ENCODE peak calls at places on chromosome 18, in four cellular contexts. Q is IMR-90, M is GM23338, E is HCT116. I is an unnamed sample. For H4K20me1, the result is how much of the 10 kb centered on the place peaks cover.

GRCh38 chr18:79708412-79708811 is 28.8 kb downstream of the CTDP1 start:
- DNase-seq in M (no peak), Q (no peak), E (no peak), I (no peak)

GRCh38 chr18:50853863-50854271 is 25.1 kb upstream of the ME2 start:
- DNase-seq in Q (peak), M (no peak), E (no peak), I (no peak)

GRCh38 chr18:44654555-44654954 is 26.1 kb upstream of the SETBP1 start:
- DNase-seq in M (no peak), Q (peak), E (no peak), I (no peak)

GRCh38 chr18:26040051-26040656 is 50.3 kb downstream of the SS18 start:
- DNase-seq in Q (no peak), M (no peak), E (no peak), I (no peak)

GRCh38 chr18:40413160-40413559 is 1541.9 kb upstream of the PIK3C3 start:
- DNase-seq in M (peak), E (no peak), Q (peak), I (no peak)

GRCh38 chr18:44696892-44697291 is 16.2 kb downstream of the SETBP1 start:
- DNase-seq in Q (no peak), E (no peak), M (no peak), I (no peak)

GRCh38 chr18:22394428-22394827 is 23.3 kb downstream of the CTAGE1 start:
- DNase-seq in Q (no peak), E (no peak), M (no peak), I (no peak)

GRCh38 chr18:78629426-78629825 is 350.2 kb upstream of the SALL3 start:
- DNase-seq in M (no peak), E (no peak), Q (no peak), I (no peak)

GRCh38 chr18:75524181-75524580 is 96.7 kb upstream of the SMIM21 start:
- DNase-seq in Q (no peak), E (no peak), M (no peak), I (no peak)

GRCh38 chr18:8703781-8704301 is 1.5 kb upstream of the MTCL1 start:
- DNase-seq in M (no peak), E (no peak), Q (no peak), I (no peak)

GRCh38 chr18:47595816-47596501 is 334.5 kb downstream of the SMAD2 start:
- DNase-seq in E (peak), M (peak), Q (no peak), I (peak)

GRCh38 chr18:62522178-62522509 is 681 bp upstream of the ZCCHC2 start:
- DNase-seq in E (no peak), Q (no peak), M (no peak), I (no peak)

GRCh38 chr18:58208207-58208944 is 164.3 kb downstream of the NEDD4L start:
- DNase-seq in M (no peak), Q (peak), E (no peak), I (no peak)
- H3K4me2 ChIP-seq in M (no peak), Q (peak), E (peak), I (no peak)

GRCh38 chr18:70301667-70302066 is 12.8 kb downstream of the SOCS6 start:
- DNase-seq in M (no peak), E (no peak), Q (no peak), I (no peak)
- H4K20me1 ChIP-seq in M (under half), E (under half), Q (half or more), I (under half)

DNA sequence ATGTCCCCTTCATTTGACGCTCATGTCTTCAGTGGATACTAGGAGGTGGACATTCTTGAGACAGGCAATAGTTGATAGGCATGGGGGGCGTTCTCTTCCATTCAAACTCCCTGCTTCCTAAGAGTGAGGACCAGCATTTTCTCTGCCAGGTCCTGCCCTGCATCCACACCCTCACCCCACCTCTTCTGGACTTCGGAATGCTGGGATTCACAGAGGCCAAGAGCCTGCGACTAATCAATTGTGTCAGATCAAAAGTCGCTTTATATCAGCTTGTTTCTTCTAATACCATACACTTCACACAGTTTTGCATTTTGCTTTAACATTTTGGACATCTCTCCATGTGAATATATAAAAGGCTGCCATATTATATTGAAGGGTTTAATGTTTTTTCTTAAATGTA is 210.7 kb downstream of the CCDC102B start:
- DNase-seq in Q (no peak), M (no peak), E (no peak), I (no peak)
- H3K27ac ChIP-seq in Q (no peak), M (no peak), E (no peak), I (no peak)

DNA sequence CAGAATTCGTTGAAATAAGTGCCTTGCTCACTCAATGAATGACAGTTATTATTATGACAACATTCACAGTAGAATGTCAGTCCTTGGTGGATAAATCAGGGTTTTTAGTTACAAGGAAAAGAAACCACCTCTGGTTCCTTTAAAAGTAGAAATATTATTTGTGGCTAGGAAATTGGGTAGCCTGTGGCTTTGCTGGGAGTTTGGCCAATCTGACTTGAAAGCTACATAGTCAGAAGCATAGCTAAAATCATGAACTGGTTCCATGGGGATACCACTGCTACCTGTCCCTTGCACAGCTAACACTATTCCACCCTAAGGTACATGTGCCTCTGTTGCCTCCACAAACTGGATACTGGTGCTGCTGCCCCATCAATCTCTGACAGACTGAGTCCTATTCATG is 12.8 kb upstream of the SMCHD1 start:
- DNase-seq in Q (no peak), E (no peak), M (no peak), I (no peak)
- H3K4me2 ChIP-seq in Q (no peak), E (no peak), M (no peak), I (peak)

GRCh38 chr18:48705043-48705442 is 166.2 kb downstream of the CTIF start:
- DNase-seq in M (no peak), E (no peak), Q (no peak), I (no peak)

GRCh38 chr18:48702346-48703032 is 163.7 kb downstream of the CTIF start:
- DNase-seq in E (no peak), M (no peak), Q (no peak), I (no peak)

GRCh38 chr18:48703418-48703817 is 164.6 kb downstream of the CTIF start:
- DNase-seq in E (no peak), M (no peak), Q (no peak), I (no peak)

GRCh38 chr18:48705531-48705930 is 166.7 kb downstream of the CTIF start:
- DNase-seq in Q (no peak), E (no peak), M (no peak), I (no peak)

DNA sequence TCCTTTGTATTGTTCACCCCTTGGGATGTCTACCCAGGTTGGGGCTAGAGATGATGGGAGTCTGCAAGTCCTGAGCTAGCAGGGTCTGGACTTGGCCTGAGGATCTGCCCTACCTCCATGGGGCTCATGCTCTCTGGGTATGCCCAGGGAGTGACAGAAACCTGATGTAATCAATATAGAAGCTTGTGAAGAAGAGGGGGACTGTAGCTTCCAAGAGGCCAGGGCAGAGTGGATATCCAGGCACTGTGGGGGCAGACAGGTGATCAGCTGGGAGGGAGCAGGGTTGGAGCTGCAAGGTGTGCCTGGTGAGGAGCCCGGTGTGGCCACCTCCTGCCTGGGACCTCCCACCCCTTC is 164.2 kb downstream of the CTIF start:
- DNase-seq in Q (no peak), E (no peak), M (no peak), I (no peak)
- H4K20me1 ChIP-seq in Q (half or more), E (under half), M (under half), I (under half)

GRCh38 chr18:55346961-55347740 is 240.8 kb downstream of the TCF4 start:
- DNase-seq in M (peak), Q (no peak), E (no peak), I (no peak)
- H3K27ac ChIP-seq in M (peak), Q (no peak), E (no peak), I (no peak)

GRCh38 chr18:53544926-53545325 is 679.5 kb downstream of the MBD2 start:
- DNase-seq in M (peak), Q (no peak), E (no peak), I (no peak)
- H3K4me2 ChIP-seq in M (no peak), Q (no peak), E (no peak), I (no peak)